ENCODE peak calls at places on chromosome 6, in eight cellular contexts. V is COR-L47, E is upper lobe of right lung, R is ovary, A is amniotic stem cell, X is AG04449, G is NCI-H1105, L is BE2C. C is an unnamed sample.

GRCh38 chr6:137166247-137167098 is 7.0 kb downstream of the IL22RA2 start:
- DNase-seq in E (no peak), G (no peak), A (no peak), V (no peak), R (no peak), L (no peak), X (no peak), C (no peak)

GRCh38 chr6:8059129-8059528 is 5.1 kb downstream of the BLOC1S5 start:
- DNase-seq in A (peak), X (no peak), G (no peak), V (peak), R (no peak), L (no peak), E (no peak), C (no peak)

GRCh38 chr6:110075406-110075805 is 97.3 kb downstream of the GPR6 start:
- DNase-seq in X (no peak), G (no peak), E (no peak), L (no peak), V (no peak), R (no peak), A (no peak), C (no peak)

GRCh38 chr6:53512631-53513030 is 32.3 kb downstream of the GCLC start:
- DNase-seq in X (no peak), L (no peak), A (no peak), E (no peak), G (no peak), R (no peak), V (no peak), C (no peak)

GRCh38 chr6:4355241-4355640 is 219.9 kb upstream of the ECI2 start:
- DNase-seq in L (no peak), V (no peak), R (no peak), G (no peak), E (no peak), A (peak), X (peak), C (no peak)

GRCh38 chr6:7108196-7108963 is 619 bp downstream of the RREB1 start:
- DNase-seq in X (no peak), A (no peak), V (no peak), L (peak), E (peak), R (peak), G (no peak), C (peak)

GRCh38 chr6:150177260-150178246 is 34.7 kb downstream of the PPP1R14C start:
- DNase-seq in V (no peak), G (no peak), X (no peak), A (no peak), R (no peak), L (no peak), E (no peak), C (no peak)

GRCh38 chr6:63839485-63839884 is 203.9 kb downstream of the PHF3 start:
- DNase-seq in V (no peak), G (no peak), X (no peak), L (no peak), A (no peak), R (no peak), E (no peak), C (no peak)

GRCh38 chr6:97524846-97525245 is 241.8 kb upstream of the MMS22L start:
- DNase-seq in R (no peak), G (no peak), X (no peak), V (peak), A (no peak), L (peak), E (no peak), C (no peak)

GRCh38 chr6:32192608-32193039 is at the start of gene GPSM3:
- DNase-seq in A (no peak), R (no peak), L (no peak), X (no peak), V (peak), G (no peak), E (peak), C (peak)

GRCh38 chr6:11324453-11325023 is 92.1 kb upstream of the NEDD9 start:
- DNase-seq in E (no peak), R (no peak), A (no peak), G (no peak), L (no peak), X (no peak), V (no peak), C (no peak)

GRCh38 chr6:10395171-10395945 is 19.5 kb downstream of the TFAP2A start:
- DNase-seq in G (peak), X (no peak), L (no peak), A (no peak), V (no peak), E (no peak), R (no peak), C (no peak)

GRCh38 chr6:37565267-37566208 is 65.8 kb upstream of the CCDC167 start:
- DNase-seq in V (peak), E (no peak), G (peak), R (peak), A (no peak), X (no peak), L (peak), C (no peak)

GRCh38 chr6:42745083-42745637 is 743 bp downstream of the TBCC start:
- DNase-seq in V (peak), G (no peak), R (peak), A (no peak), L (peak), E (no peak), X (no peak), C (peak)

GRCh38 chr6:22399693-22400092 is 102.9 kb upstream of the PRL start:
- DNase-seq in V (no peak), L (peak), E (no peak), G (no peak), A (no peak), R (no peak), X (no peak), C (no peak)

GRCh38 chr6:36249010-36249409 is 20.9 kb upstream of the PNPLA1 start:
- DNase-seq in X (no peak), E (no peak), R (no peak), G (no peak), L (no peak), A (no peak), V (no peak), C (no peak)

GRCh38 chr6:16503919-16504554 is 257.2 kb downstream of the ATXN1 start:
- DNase-seq in A (no peak), V (no peak), X (no peak), E (no peak), G (no peak), L (no peak), R (no peak), C (no peak)

GRCh38 chr6:137811121-137811911 is 55.7 kb upstream of the TNFAIP3 start:
- DNase-seq in E (peak), X (peak), A (peak), L (no peak), R (no peak), V (no peak), G (no peak), C (peak)

GRCh38 chr6:109379706-109380105 is 2.6 kb downstream of the CD164 start:
- DNase-seq in V (no peak), L (no peak), G (no peak), X (peak), A (no peak), R (no peak), E (no peak), C (no peak)

GRCh38 chr6:45554596-45554995 is 176.9 kb upstream of the SUPT3H start:
- DNase-seq in E (no peak), R (no peak), X (no peak), L (no peak), G (no peak), V (no peak), A (no peak), C (no peak)